ENCODE peak calls at places on chromosomes 4 and X, in five cellular contexts. K is MCF 10A, B is neural progenitor cell, Z is foreskin fibroblast, I is AG10803. C is an unnamed sample.

GRCh38 chrX:39773923-39774803 is 323.6 kb downstream of the BCOR start:
- DNase-seq in Z (no peak), B (no peak), K (no peak), I (no peak), C (peak)

GRCh38 chr4:122842984-122843531 is 16.4 kb downstream of the FGF2 start:
- DNase-seq in K (no peak), Z (peak), B (peak), I (peak), C (no peak)

GRCh38 chrX:2592279-2592678 is 91.5 kb upstream of the DHRSX start:
- DNase-seq in Z (no peak), B (no peak), I (no peak), K (no peak), C (no peak)

GRCh38 chr4:64781737-64782326 is 372.6 kb upstream of the TECRL start:
- DNase-seq in I (peak), K (peak), B (peak), Z (peak), C (peak)

GRCh38 chrX:150697641-150698040 is 4.4 kb downstream of the MTMR1 start:
- DNase-seq in K (no peak), B (no peak), Z (no peak), I (no peak), C (no peak)

GRCh38 chr4:8179074-8179473 is 20.0 kb upstream of the SH3TC1 start:
- DNase-seq in Z (no peak), B (no peak), I (no peak), K (no peak), C (no peak)

GRCh38 chr4:105174098-105174497 is 27.4 kb downstream of the TET2 start:
- DNase-seq in Z (no peak), I (no peak), B (no peak), K (no peak), C (no peak)

GRCh38 chr4:158079661-158080060 is 93.2 kb downstream of the GASK1B start:
- DNase-seq in I (peak), B (no peak), K (no peak), Z (no peak), C (no peak)

GRCh38 chr4:178185517-178185916 is 743.3 kb upstream of the AGA start:
- DNase-seq in I (no peak), Z (no peak), K (no peak), B (no peak), C (no peak)

GRCh38 chrX:153776611-153777045 is 4.2 kb upstream of the SRPK3 start:
- DNase-seq in B (no peak), I (no peak), K (no peak), Z (no peak), C (no peak)

GRCh38 chr4:74044676-74045075 is 6.2 kb upstream of the CXCL3 start:
- DNase-seq in K (no peak), I (peak), Z (peak), B (no peak), C (no peak)

GRCh38 chrX:15973299-15973698 is 118.7 kb upstream of the AP1S2 start:
- DNase-seq in B (peak), I (peak), Z (peak), K (peak), C (peak)

GRCh38 chr4:38870098-38870850 is 2.7 kb downstream of the FAM114A1 start:
- DNase-seq in B (no peak), I (peak), K (no peak), Z (peak), C (no peak)

GRCh38 chr4:133148690-133149363 is at the start of gene PCDH10:
- DNase-seq in Z (peak), K (no peak), I (peak), B (peak), C (peak)

GRCh38 chrX:119407681-119408080 is 8.5 kb downstream of the SLC25A43 start:
- DNase-seq in I (no peak), B (no peak), Z (no peak), K (no peak), C (no peak)

GRCh38 chrX:148070504-148070877 is 89.4 kb downstream of the FMR1NB start:
- DNase-seq in Z (no peak), I (no peak), B (no peak), K (no peak), C (no peak)

GRCh38 chrX:43595931-43596330 is 60.2 kb upstream of the MAOA start:
- DNase-seq in I (no peak), K (peak), B (no peak), Z (no peak), C (peak)

GRCh38 chr4:32226201-32226600 is 1506.0 kb downstream of the PCDH7 start:
- DNase-seq in Z (no peak), B (no peak), I (no peak), K (no peak), C (no peak)

GRCh38 chrX:78624884-78625283 is 34.2 kb downstream of the RTL3 start:
- DNase-seq in I (peak), Z (peak), B (no peak), K (no peak), C (no peak)

GRCh38 chr4:182346250-182346649 is 103.0 kb downstream of the TENM3 start:
- DNase-seq in I (no peak), B (peak), K (no peak), Z (no peak), C (no peak)

GRCh38 chr4:78707268-78707667 is 68.9 kb upstream of the BMP2K start:
- DNase-seq in I (no peak), B (no peak), K (no peak), Z (no peak), C (no peak)

GRCh38 chr4:71777891-71778290 is 6.0 kb downstream of the GC start:
- DNase-seq in Z (no peak), K (no peak), B (no peak), I (no peak), C (no peak)

GRCh38 chr4:76301068-76301774 is 5.3 kb upstream of the STBD1 start:
- DNase-seq in K (peak), Z (peak), I (peak), B (no peak), C (peak)

GRCh38 chr4:90121961-90122748 is 5.0 kb upstream of the CCSER1 start:
- DNase-seq in Z (no peak), I (no peak), B (no peak), K (peak), C (peak)

GRCh38 chr4:3520276-3520675 is 11.9 kb downstream of the LRPAP1 start:
- DNase-seq in Z (no peak), B (no peak), I (no peak), K (no peak), C (no peak)

GRCh38 chrX:23804578-23804977 is 21.6 kb downstream of the SAT1 start:
- DNase-seq in Z (no peak), I (no peak), K (no peak), B (no peak), C (no peak)

GRCh38 chr4:87506974-87507701 is 22.0 kb downstream of the SPARCL1 start:
- DNase-seq in Z (peak), B (no peak), I (peak), K (no peak), C (peak)

GRCh38 chrX:23773601-23774175 is 9.3 kb upstream of the SAT1 start:
- DNase-seq in I (no peak), B (no peak), K (no peak), Z (no peak), C (no peak)

GRCh38 chr4:155377281-155377680 is 516 bp upstream of the MAP9 start:
- DNase-seq in I (no peak), B (no peak), Z (peak), K (peak), C (peak)

GRCh38 chr4:15233626-15234025 is 194.2 kb upstream of the C1QTNF7 start:
- DNase-seq in K (no peak), I (peak), Z (peak), B (no peak), C (no peak)

GRCh38 chr4:26360273-26360672 is 39.5 kb downstream of the RBPJ start:
- DNase-seq in B (no peak), I (no peak), Z (no peak), K (no peak), C (no peak)

GRCh38 chrX:105882581-105883275 is 60.4 kb downstream of the NRK start:
- DNase-seq in Z (peak), B (no peak), K (peak), I (no peak), C (peak)

GRCh38 chr4:127012549-127012948 is 620.2 kb upstream of the INTU start:
- DNase-seq in K (peak), B (no peak), Z (peak), I (peak), C (peak)

GRCh38 chrX:16320765-16321355 is 153.6 kb downstream of the MAGEB17 start:
- DNase-seq in K (peak), I (peak), B (no peak), Z (peak), C (no peak)

GRCh38 chr4:174635732-174636131 is 113.4 kb upstream of the HPGD start:
- DNase-seq in I (no peak), K (no peak), B (no peak), Z (no peak), C (no peak)

GRCh38 chr4:42454755-42455154 is 57.5 kb downstream of the SHISA3 start:
- DNase-seq in Z (no peak), B (no peak), K (peak), I (no peak), C (no peak)

GRCh38 chrX:51395807-51396728 is 63.4 kb downstream of the NUDT10 start:
- DNase-seq in K (no peak), B (no peak), Z (peak), I (no peak), C (no peak)

GRCh38 chrX:68823413-68824151 is 5.2 kb upstream of the EFNB1 start:
- DNase-seq in K (no peak), B (no peak), Z (no peak), I (no peak), C (no peak)
- TF ChIP-seq CTCF in K (no peak), B (no peak), Z (no peak), I (no peak), C (no peak)

GRCh38 chr4:173240696-173241095 is 72.1 kb downstream of the GALNT7 start:
- DNase-seq in K (no peak), Z (no peak), B (no peak), I (no peak), C (no peak)

GRCh38 chr4:173235050-173235449 is 66.4 kb downstream of the GALNT7 start:
- DNase-seq in K (no peak), B (no peak), Z (no peak), I (no peak), C (no peak)

GRCh38 chr4:173231916-173232315 is 63.3 kb downstream of the GALNT7 start:
- DNase-seq in Z (no peak), B (no peak), I (peak), K (peak), C (peak)

GRCh38 chr4:173237722-173238121 is 69.1 kb downstream of the GALNT7 start:
- DNase-seq in K (no peak), I (no peak), B (no peak), Z (no peak), C (no peak)

GRCh38 chr4:173237152-173237551 is 68.5 kb downstream of the GALNT7 start:
- DNase-seq in K (no peak), B (no peak), I (no peak), Z (no peak), C (no peak)
- TF ChIP-seq CTCF in K (no peak), B (no peak), I (no peak), Z (no peak), C (no peak)

GRCh38 chr4:5204781-5205180 is 153.5 kb downstream of the STK32B start:
- DNase-seq in B (no peak), K (no peak), I (peak), Z (no peak), C (no peak)
- TF ChIP-seq CTCF in B (no peak), K (no peak), I (no peak), Z (no peak), C (no peak)

DNA sequence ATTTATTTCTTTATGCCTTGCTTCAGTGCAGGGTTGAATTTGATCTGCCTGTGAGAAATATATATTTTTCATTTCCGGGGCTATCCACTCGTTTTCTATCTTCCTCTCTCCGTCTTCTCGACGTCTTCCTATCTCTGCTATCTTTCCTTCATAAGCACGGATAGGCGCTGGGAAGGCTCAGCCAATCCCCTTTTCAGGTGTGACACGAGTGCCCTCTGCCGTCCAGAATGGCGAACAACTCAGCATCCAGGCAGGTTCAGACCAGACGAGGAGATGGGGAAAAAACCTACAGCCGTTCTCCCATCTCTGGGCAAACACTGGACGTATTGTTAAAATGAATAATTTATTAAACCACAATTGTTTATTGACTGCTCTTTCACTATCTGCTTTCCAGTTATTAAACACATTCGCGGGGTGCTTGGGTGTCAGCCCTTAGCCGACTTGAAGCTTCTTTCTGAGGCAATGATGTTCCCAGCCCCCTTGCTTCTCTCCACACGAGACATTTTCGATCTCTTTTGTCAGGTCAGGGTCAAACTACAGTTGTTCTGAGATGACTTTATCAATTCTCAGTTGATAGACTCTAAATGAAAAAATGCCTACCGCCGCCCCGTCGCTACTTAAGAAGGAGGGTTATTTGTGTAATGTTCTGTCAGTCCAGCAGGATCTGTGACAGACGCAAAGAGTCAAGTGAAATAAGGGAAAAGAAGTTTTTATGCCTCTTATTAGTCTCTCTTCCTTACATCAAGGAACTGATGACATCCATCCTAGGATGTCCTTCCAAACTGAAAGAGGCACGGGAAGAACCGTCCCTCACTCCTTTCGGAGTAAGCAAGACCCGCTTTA is 96.3 kb upstream of the NOCT start:
- DNase-seq in I (peak), Z (peak), K (peak), B (peak), C (peak)
- TF ChIP-seq CTCF in I (peak), Z (peak), K (peak), B (peak), C (peak)

GRCh38 chrX:71227370-71228062 is 4.5 kb downstream of the GJB1 start:
- DNase-seq in K (no peak), I (no peak), Z (no peak), B (no peak), C (no peak)
- TF ChIP-seq CTCF in K (no peak), I (no peak), Z (no peak), B (peak), C (no peak)

DNA sequence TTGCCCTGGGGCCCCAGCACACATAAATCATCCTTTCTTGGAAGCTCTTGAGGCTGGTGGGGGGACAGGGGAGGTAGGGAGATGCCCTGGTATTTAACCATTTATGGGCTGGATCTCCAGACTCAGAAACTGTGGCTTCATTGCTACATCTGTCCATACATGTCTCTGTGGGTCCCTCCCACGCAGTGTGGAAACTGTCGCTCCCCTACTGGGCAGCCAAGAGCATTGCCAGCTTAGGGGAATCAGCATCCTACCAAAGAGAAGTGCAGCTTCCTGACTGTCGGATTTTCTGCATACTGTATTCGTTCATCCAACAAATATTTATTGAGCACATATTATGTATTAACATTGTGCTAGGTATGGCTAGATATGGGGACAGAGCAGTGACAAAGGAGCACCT is 3.7 kb downstream of the GRIPAP1 start:
- DNase-seq in Z (no peak), K (no peak), B (no peak), I (no peak), C (peak)
- TF ChIP-seq CTCF in Z (no peak), K (no peak), B (no peak), I (no peak), C (no peak)

DNA sequence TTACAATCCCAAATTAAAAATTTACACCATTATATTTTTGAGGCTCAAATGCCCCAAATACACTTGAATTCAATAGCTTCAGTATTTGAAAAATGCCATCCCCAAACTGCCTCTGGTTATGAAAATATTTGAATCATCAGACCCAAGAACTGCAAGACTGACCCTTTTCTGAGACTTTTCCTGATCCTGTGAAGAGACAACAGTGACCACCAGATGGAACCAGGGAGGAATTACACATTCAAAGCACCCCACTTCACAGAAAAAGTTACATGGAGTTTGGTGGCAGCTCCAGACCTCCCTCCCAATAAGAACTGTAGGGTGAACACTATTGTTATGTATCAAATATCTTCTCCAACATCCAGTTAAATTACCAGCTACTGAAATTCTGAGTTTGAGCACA is 44.0 kb upstream of the SCD5 start:
- DNase-seq in B (peak), Z (peak), K (peak), I (peak), C (peak)
- TF ChIP-seq CTCF in B (peak), Z (peak), K (peak), I (peak), C (peak)

GRCh38 chr4:98603683-98604573 is 54.5 kb downstream of the TSPAN5 start:
- DNase-seq in Z (peak), K (no peak), I (peak), B (no peak), C (peak)

GRCh38 chr4:98602270-98602669 is 56.1 kb downstream of the TSPAN5 start:
- DNase-seq in B (no peak), K (no peak), Z (no peak), I (no peak), C (no peak)

GRCh38 chr4:98599617-98600016 is 58.8 kb downstream of the TSPAN5 start:
- DNase-seq in K (no peak), Z (no peak), B (no peak), I (no peak), C (no peak)

GRCh38 chr4:98604723-98605122 is 53.7 kb downstream of the TSPAN5 start:
- DNase-seq in Z (no peak), B (no peak), K (no peak), I (no peak), C (peak)

GRCh38 chr4:98601719-98602118 is 56.7 kb downstream of the TSPAN5 start:
- DNase-seq in K (peak), Z (peak), I (no peak), B (no peak), C (peak)
- TF ChIP-seq CTCF in K (peak), Z (no peak), I (no peak), B (no peak), C (no peak)

GRCh38 chr4:1244081-1244977 is 4.6 kb downstream of the CTBP1 start:
- DNase-seq in B (no peak), Z (peak), K (no peak), I (no peak), C (no peak)
- TF ChIP-seq CTCF in B (no peak), Z (no peak), K (no peak), I (no peak), C (no peak)

C was measured in fibroblast of pulmonary artery.